ENCODE peak calls at places on chromosome 12, in six cellular contexts. H is stimulated activated CD4-positive, alpha-beta T cell treated with anti-CD3 and anti-CD28 coated beads, Interleukin-2, amount 100 ng/mL, for 4 hours; O is NCI-H524 treated with DMSO at 0.1 percent for 48 hours; A is NCI-H2171 treated with DMSO at 0.1 percent for 48 hours; Z is amygdala; V is NCI-H345. X is an unnamed sample.

GRCh38 chr12:55470088-55470830 is at the start of gene OR6C70:
- DNase-seq in V (no peak), H (no peak), O (no peak), Z (no peak), A (no peak), X (no peak)

GRCh38 chr12:129001-129400 is 62.4 kb downstream of the IQSEC3 start:
- DNase-seq in Z (no peak), H (no peak), V (no peak), A (peak), O (no peak), X (no peak)

GRCh38 chr12:14901228-14901562 is 15.5 kb upstream of the MGP start:
- DNase-seq in A (no peak), O (no peak), V (no peak), H (no peak), Z (no peak), X (no peak)

GRCh38 chr12:116759783-116760581 is 21.9 kb downstream of the RNFT2 start:
- DNase-seq in Z (no peak), V (no peak), A (no peak), O (no peak), H (no peak), X (no peak)

GRCh38 chr12:65098364-65098763 is 22.7 kb downstream of the WIF1 start:
- DNase-seq in O (no peak), Z (no peak), H (no peak), A (no peak), V (no peak), X (no peak)

GRCh38 chr12:110244372-110244771 is 36.7 kb upstream of the ATP2A2 start:
- DNase-seq in Z (no peak), O (no peak), A (no peak), H (no peak), V (no peak), X (no peak)

GRCh38 chr12:6827982-6828670 is at the start of gene P3H3:
- DNase-seq in V (peak), H (no peak), Z (no peak), A (peak), O (no peak), X (no peak)

GRCh38 chr12:47742253-47742825 is 16.3 kb downstream of the RAPGEF3 start:
- DNase-seq in A (peak), Z (no peak), O (no peak), V (no peak), H (peak), X (no peak)

GRCh38 chr12:52877242-52877641 is 27.6 kb downstream of the KRT8 start:
- DNase-seq in O (no peak), A (peak), H (no peak), Z (no peak), V (no peak), X (no peak)

GRCh38 chr12:125983094-125983783 is 918.0 kb downstream of the AACS start:
- DNase-seq in Z (peak), V (no peak), A (no peak), O (no peak), H (no peak), X (no peak)

GRCh38 chr12:82176016-82176415 is 182.2 kb downstream of the CCDC59 start:
- DNase-seq in H (no peak), O (no peak), A (peak), Z (no peak), V (peak), X (no peak)

GRCh38 chr12:112801055-112801454 is 9.5 kb downstream of the RPH3A start:
- DNase-seq in Z (no peak), O (no peak), H (no peak), V (no peak), A (no peak), X (no peak)

GRCh38 chr12:53659011-53659551 is 16.8 kb downstream of the ATP5MC2 start:
- DNase-seq in A (no peak), Z (peak), V (peak), O (no peak), H (no peak), X (no peak)